ENCODE peak calls at places on chromosomes 12 and 14, in five cellular contexts. Y is hypothalamus, D is colonic mucosa, N is fibroblast of pulmonary artery, B is NCI-H1105 treated with DMSO at 0.1 percent for 48 hours. C is an unnamed sample.

GRCh38 chr12:102769323-102769916 is 147.6 kb downstream of the PAH start:
- DNase-seq in D (peak), B (peak), Y (no peak), N (peak), C (peak)

GRCh38 chr12:32161040-32161439 is 54.4 kb downstream of the BICD1 start:
- DNase-seq in N (no peak), D (no peak), B (no peak), Y (no peak), C (no peak)

GRCh38 chr12:108310489-108310888 is 28.6 kb downstream of the CMKLR1 start:
- DNase-seq in Y (no peak), D (no peak), N (peak), B (no peak), C (no peak)

GRCh38 chr12:92827836-92828431 is 101.2 kb downstream of the EEA1 start:
- DNase-seq in Y (no peak), B (peak), D (peak), N (peak), C (no peak)

GRCh38 chr12:51028126-51028810 is 2.1 kb upstream of the SLC11A2 start:
- DNase-seq in D (peak), Y (no peak), N (peak), B (peak), C (no peak)

GRCh38 chr14:90276627-90277367 is 20.4 kb downstream of the PSMC1 start:
- DNase-seq in Y (no peak), D (no peak), B (no peak), N (no peak), C (no peak)

GRCh38 chr12:575948-576612 is 87.2 kb downstream of the NINJ2 start:
- DNase-seq in B (peak), D (peak), N (peak), Y (no peak), C (peak)

GRCh38 chr12:103503546-103504480 is 8.0 kb upstream of the C12orf42 start:
- DNase-seq in D (peak), N (no peak), Y (no peak), B (peak), C (peak)

GRCh38 chr12:66516133-66516532 is 162.7 kb downstream of the GRIP1 start:
- DNase-seq in B (no peak), Y (no peak), D (no peak), N (peak), C (no peak)

GRCh38 chr12:120101617-120102016 is 14.9 kb downstream of the RAB35 start:
- DNase-seq in Y (no peak), D (no peak), N (no peak), B (no peak), C (no peak)